ENCODE peak calls at places on chromosome 21, in four cellular contexts. I is activated CD4-positive, alpha-beta T cell treated with anti-CD3 and anti-CD28 coated beads, Interleukin-2, amount 50 U/mL, for 1 hour; A is NCI-H1436 treated with DMSO at 0.1 percent for 48 hours; T is CD8-positive, alpha-beta memory T cell. Q is an unnamed sample.

GRCh38 chr21:23160914-23161313 is 2162.7 kb downstream of the NCAM2 start:
- DNase-seq in I (no peak), A (no peak), T (no peak), Q (no peak)

GRCh38 chr21:37833301-37833700 is 83.0 kb downstream of the KCNJ6 start:
- DNase-seq in I (no peak), A (no peak), T (no peak), Q (no peak)

GRCh38 chr21:39441502-39442475 is 3.8 kb downstream of the LCA5L start:
- DNase-seq in I (peak; percentile 27), A (no peak), T (peak; percentile 13), Q (no peak)

GRCh38 chr21:42258150-42258884 is 39.4 kb downstream of the ABCG1 start:
- DNase-seq in I (peak; percentile 85), A (peak; percentile 5), T (peak; percentile 77), Q (peak; percentile 67)

GRCh38 chr21:33317226-33317625 is 7.5 kb upstream of the IFNAR1 start:
- DNase-seq in I (no peak), A (no peak), T (no peak), Q (no peak)

GRCh38 chr21:35390013-35390776 is 341.1 kb upstream of the RUNX1 start:
- DNase-seq in I (no peak), A (no peak), T (no peak), Q (no peak)

GRCh38 chr21:29656504-29657227 is 283.1 kb downstream of the GRIK1 start:
- DNase-seq in I (no peak), A (no peak), T (no peak), Q (no peak)

GRCh38 chr21:43721225-43721605 is 2.3 kb downstream of the PDXK start:
- DNase-seq in I (no peak), A (no peak), T (no peak), Q (no peak)

GRCh38 chr21:46199436-46200373 is 15.4 kb upstream of the SPATC1L start:
- DNase-seq in I (no peak), A (no peak), T (no peak), Q (no peak)

GRCh38 chr21:37463083-37463780 is 96.7 kb downstream of the DYRK1A start:
- DNase-seq in I (no peak), A (no peak), T (no peak), Q (no peak)

GRCh38 chr21:45140346-45140940 is 66.1 kb downstream of the ADARB1 start:
- DNase-seq in I (peak; percentile 56), A (peak; percentile 13), T (peak; percentile 44), Q (peak; percentile 70)

GRCh38 chr21:28261291-28261690 is 731.4 kb downstream of the LTN1 start:
- DNase-seq in I (no peak), A (no peak), T (no peak), Q (no peak)

GRCh38 chr21:16124397-16125130 is 394.8 kb downstream of the USP25 start:
- DNase-seq in I (no peak), A (no peak), T (no peak), Q (no peak)

GRCh38 chr21:36661511-36662309 is 37.2 kb upstream of the SIM2 start:
- DNase-seq in I (no peak), A (no peak), T (no peak), Q (no peak)

GRCh38 chr21:28207776-28208175 is 784.9 kb downstream of the LTN1 start:
- DNase-seq in I (no peak), A (no peak), T (no peak), Q (no peak)

GRCh38 chr21:40054403-40054802 is 187.2 kb downstream of the PCP4 start:
- DNase-seq in I (no peak), A (peak; percentile 56), T (no peak), Q (peak; percentile 92)

GRCh38 chr21:38997051-38997450 is 186.2 kb downstream of the PSMG1 start:
- DNase-seq in I (no peak), A (no peak), T (no peak), Q (no peak)

GRCh38 chr21:45613396-45613795 is 30.1 kb upstream of the PCBP3 start:
- DNase-seq in I (no peak), A (no peak), T (no peak), Q (no peak)

GRCh38 chr21:39604951-39605350 is 7.8 kb upstream of the B3GALT5 start:
- DNase-seq in I (no peak), A (no peak), T (no peak), Q (no peak)

GRCh38 chr21:46023126-46023985 is 41.8 kb downstream of the COL6A1 start:
- DNase-seq in I (no peak), A (no peak), T (no peak), Q (no peak)

GRCh38 chr21:39662411-39662953 is 49.7 kb downstream of the B3GALT5 start:
- DNase-seq in I (no peak), A (no peak), T (no peak), Q (no peak)

GRCh38 chr21:15003463-15004135 is 61.2 kb downstream of the NRIP1 start:
- DNase-seq in I (no peak), A (peak; percentile 70), T (no peak), Q (no peak)

GRCh38 chr21:42220138-42220701 is 1.3 kb downstream of the ABCG1 start:
- DNase-seq in I (peak; percentile 75), A (peak; percentile 62), T (peak; percentile 62), Q (no peak)

GRCh38 chr21:34834307-34834706 is 165.5 kb downstream of the CLIC6 start:
- DNase-seq in I (no peak), A (no peak), T (no peak), Q (no peak)

GRCh38 chr21:45923146-45923545 is 58.4 kb upstream of the COL6A1 start:
- DNase-seq in I (peak; percentile 69), A (no peak), T (peak; percentile 12), Q (peak; percentile 63)

GRCh38 chr21:16040601-16041000 is 310.8 kb downstream of the USP25 start:
- DNase-seq in I (no peak), A (no peak), T (no peak), Q (no peak)

GRCh38 chr21:32516729-32517649 is 68.3 kb downstream of the TCP10L start:
- DNase-seq in I (no peak), A (no peak), T (no peak), Q (no peak)

GRCh38 chr21:27388835-27389234 is 421.9 kb upstream of the ADAMTS5 start:
- DNase-seq in I (no peak), A (no peak), T (no peak), Q (no peak)

GRCh38 chr21:44869860-44870747 is 3.4 kb downstream of the PTTG1IP start:
- DNase-seq in I (no peak), A (no peak), T (no peak), Q (peak; percentile 66)

GRCh38 chr21:39531777-39532333 is 80.1 kb downstream of the SH3BGR start:
- DNase-seq in I (no peak), A (no peak), T (no peak), Q (no peak)

GRCh38 chr21:39033878-39034589 is 149.2 kb downstream of the PSMG1 start:
- DNase-seq in I (no peak), A (no peak), T (no peak), Q (peak; percentile 77)

Q was measured in lung.